ENCODE peak calls at places on chromosomes 2 and 18, in five cellular contexts. X is iris pigment epithelial cell, J is GM23248, G is uterus, Z is adrenal gland. A is an unnamed sample.

GRCh38 chr18:26617151-26617554 is 68.8 kb upstream of the KCTD1 start:
- DNase-seq in G (no peak), J (peak), Z (no peak), X (peak), A (no peak)

GRCh38 chr2:181063696-181064095 is 83.3 kb downstream of the UBE2E3 start:
- DNase-seq in G (no peak), X (no peak), J (no peak), Z (no peak), A (no peak)

GRCh38 chr2:65729246-65729645 is 296.8 kb upstream of the SPRED2 start:
- DNase-seq in X (no peak), G (no peak), Z (no peak), J (no peak), A (no peak)

GRCh38 chr18:35457140-35457704 is 40.5 kb downstream of the INO80C start:
- DNase-seq in X (no peak), J (no peak), Z (no peak), G (no peak), A (no peak)

GRCh38 chr2:163123526-163123925 is 285.0 kb upstream of the KCNH7 start:
- DNase-seq in X (peak), J (no peak), G (no peak), Z (no peak), A (no peak)

GRCh38 chr2:128500136-128500800 is 181.6 kb upstream of the HS6ST1 start:
- DNase-seq in J (no peak), G (no peak), X (no peak), Z (peak), A (peak)

GRCh38 chr2:36911012-36911411 is 55.3 kb downstream of the STRN start:
- DNase-seq in J (no peak), G (no peak), Z (no peak), X (no peak), A (no peak)

GRCh38 chr2:104412384-104412783 is 441.5 kb upstream of the POU3F3 start:
- DNase-seq in J (peak), Z (no peak), G (no peak), X (no peak), A (peak)

GRCh38 chr2:74391209-74391579 is 11.1 kb upstream of the DCTN1 start:
- DNase-seq in Z (no peak), G (no peak), X (peak), J (peak), A (no peak)

GRCh38 chr2:96108578-96109561 is 7.5 kb downstream of the ADRA2B start:
- DNase-seq in J (no peak), G (no peak), Z (no peak), X (no peak), A (no peak)

GRCh38 chr18:48539406-48540328 is 836 bp downstream of the CTIF start:
- DNase-seq in G (peak), Z (peak), X (peak), J (peak), A (no peak)

A was measured in OCI-LY7.